ENCODE peak calls at places on chromosomes 4 and X, in five cellular contexts. I is BE2C, U is fibroblast of lung, D is cardiac muscle cell, G is heart right ventricle. Q is an unnamed sample.

GRCh38 chr4:189124791-189125190 is 815.9 kb upstream of the FRG1 start:
- DNase-seq in I (no peak), G (no peak), D (no peak), U (no peak), Q (no peak)

GRCh38 chr4:139873111-139873866 is 207.7 kb downstream of the MGST2 start:
- DNase-seq in U (no peak), I (no peak), G (no peak), D (no peak), Q (no peak)

GRCh38 chr4:48109413-48110263 is 24.4 kb downstream of the TXK start:
- DNase-seq in U (peak; percentile 56), I (no peak), G (no peak), D (peak; percentile 64), Q (peak; percentile 35)

GRCh38 chr4:175504316-175504715 is 307.7 kb downstream of the GPM6A start:
- DNase-seq in D (no peak), U (no peak), I (no peak), G (no peak), Q (no peak)

GRCh38 chrX:18892881-18893280 is 91.0 kb downstream of the PHKA2 start:
- DNase-seq in D (no peak), I (no peak), U (no peak), G (no peak), Q (no peak)

GRCh38 chr4:72218953-72219352 is 187.2 kb downstream of the NPFFR2 start:
- DNase-seq in I (no peak), D (no peak), G (no peak), U (no peak), Q (no peak)

GRCh38 chr4:111778543-111778942 is 366.7 kb upstream of the FAM241A start:
- DNase-seq in U (peak; percentile 2), D (peak; percentile 37), G (no peak), I (no peak), Q (peak; percentile 14)

GRCh38 chr4:79685542-79685941 is 277.5 kb upstream of the GK2 start:
- DNase-seq in G (no peak), U (no peak), D (no peak), I (no peak), Q (no peak)

GRCh38 chr4:92447265-92447905 is 143.6 kb downstream of the GRID2 start:
- DNase-seq in D (peak; percentile 15), U (peak; percentile 8), G (no peak), I (no peak), Q (no peak)

GRCh38 chr4:106208481-106209460 is 107.2 kb downstream of the TBCK start:
- DNase-seq in I (no peak), G (no peak), D (no peak), U (no peak), Q (peak; percentile 9)

GRCh38 chr4:165136529-165136928 is 23.9 kb upstream of the TMEM192 start:
- DNase-seq in U (no peak), I (no peak), G (no peak), D (no peak), Q (no peak)

GRCh38 chr4:95510145-95510544 is 38.6 kb downstream of the UNC5C start:
- DNase-seq in I (peak; percentile 21), G (no peak), D (peak; percentile 59), U (peak; percentile 59), Q (no peak)

GRCh38 chr4:34720563-34720962 is 1523.8 kb downstream of the ARAP2 start:
- DNase-seq in U (peak; percentile 77), D (peak; percentile 58), I (no peak), G (no peak), Q (no peak)

GRCh38 chr4:188439641-188440311 is 300.5 kb downstream of the TRIML1 start:
- DNase-seq in I (peak; percentile 67), D (peak; percentile 41), U (peak; percentile 14), G (peak; percentile 42), Q (no peak)

GRCh38 chrX:25275159-25275558 is 259.4 kb upstream of the ARX start:
- DNase-seq in D (no peak), U (no peak), I (peak; percentile 8), G (no peak), Q (no peak)

GRCh38 chr4:6556263-6556662 is 18.7 kb upstream of the MAN2B2 start:
- DNase-seq in G (no peak), U (no peak), I (no peak), D (no peak), Q (no peak)

GRCh38 chr4:101475246-101475645 is 127.9 kb upstream of the PPP3CA start:
- DNase-seq in D (no peak), I (no peak), U (no peak), G (no peak), Q (peak; percentile 74)

GRCh38 chrX:143437439-143437838 is 79.8 kb downstream of the SPANXN3 start:
- DNase-seq in G (no peak), U (no peak), I (no peak), D (peak; percentile 46), Q (no peak)

GRCh38 chr4:127196656-127197352 is 436.0 kb upstream of the INTU start:
- DNase-seq in D (no peak), U (no peak), I (no peak), G (peak; percentile 36), Q (no peak)

GRCh38 chrX:31981546-31982062 is 909.8 kb upstream of the FTHL17 start:
- DNase-seq in I (no peak), U (no peak), D (no peak), G (no peak), Q (no peak)

GRCh38 chr4:124304936-124305335 is 407.6 kb downstream of the ANKRD50 start:
- DNase-seq in D (no peak), I (no peak), U (peak; percentile 9), G (no peak), Q (no peak)

GRCh38 chrX:104833401-104833800 is 267.4 kb downstream of the IL1RAPL2 start:
- DNase-seq in U (peak; percentile 9), G (no peak), I (no peak), D (no peak), Q (no peak)
- H3K4me3 ChIP-seq in U (no peak overlapping the region), G (no peak overlapping the region), I (no peak overlapping the region), D (no peak overlapping the region), Q (no peak overlapping the region)

DNA sequence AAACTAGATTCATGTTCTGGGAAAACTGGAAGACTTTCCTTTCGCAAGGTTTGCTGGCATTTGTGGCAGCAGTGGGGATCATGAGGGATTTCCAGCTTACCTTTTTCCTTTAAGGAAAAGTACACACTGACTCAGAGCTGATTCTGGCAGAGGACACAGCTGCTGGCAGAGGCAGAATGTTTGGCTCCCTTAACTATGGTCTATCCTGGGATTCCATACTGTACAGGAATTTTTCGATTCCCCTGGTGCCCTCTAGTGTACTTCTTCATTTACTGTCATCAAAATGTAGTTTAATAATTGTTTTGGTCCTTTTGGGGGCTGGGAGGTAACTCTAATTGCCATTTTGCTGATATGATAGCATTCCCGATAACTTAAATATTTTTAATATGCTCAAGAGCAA is 152.7 kb downstream of the GABRG1 start:
- DNase-seq in U (no peak), G (no peak), D (no peak), I (no peak), Q (no peak)
- TF ChIP-seq CTCF in U (no peak), G (no peak), D (no peak), I (no peak), Q (no peak)

DNA sequence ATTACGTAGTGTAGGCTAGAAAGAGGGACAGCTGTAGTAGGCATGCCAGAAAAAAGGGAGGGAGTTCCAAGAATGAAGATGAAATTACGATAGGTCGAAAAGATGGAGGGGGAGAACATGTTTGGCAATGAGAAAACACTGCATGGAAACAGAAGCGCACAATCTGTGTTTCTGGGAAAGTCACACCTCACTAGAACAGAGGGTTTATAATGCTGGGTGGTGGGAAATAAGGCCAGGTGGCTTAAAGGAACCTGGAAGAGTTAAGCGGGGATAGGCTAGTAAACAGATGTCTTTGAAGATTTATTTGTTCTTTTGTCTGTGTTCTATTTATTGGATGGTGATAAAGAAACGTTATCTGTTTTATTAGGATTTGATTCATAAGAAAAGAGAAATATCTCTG is 29.1 kb downstream of the TRAPPC11 start:
- DNase-seq in D (no peak), U (no peak), G (no peak), I (no peak), Q (no peak)
- H3K36me3 ChIP-seq in D (peaks cover 52% of the 10 kb centered on the region), U (peaks cover 2% of the 10 kb centered on the region), G (peaks cover 100% of the 10 kb centered on the region), I (peaks cover 38% of the 10 kb centered on the region), Q (peaks cover 64% of the 10 kb centered on the region)

GRCh38 chrX:91435465-91435864 is 826 bp downstream of the PABPC5 start:
- DNase-seq in I (no peak), U (peak; percentile 13), D (no peak), G (no peak), Q (no peak)
- H3K4me3 ChIP-seq in I (no peak overlapping the region), U (peak overlapping the region; percentile 62), D (peak overlapping the region; percentile 47), G (peak overlapping the region; percentile 37), Q (no peak overlapping the region)

GRCh38 chr4:134773497-134774000 is 572.0 kb upstream of the PABPC4L start:
- DNase-seq in G (no peak), I (no peak), D (no peak), U (no peak), Q (no peak)

GRCh38 chr4:134780244-134780643 is 578.7 kb upstream of the PABPC4L start:
- DNase-seq in G (no peak), D (no peak), I (no peak), U (no peak), Q (no peak)

DNA sequence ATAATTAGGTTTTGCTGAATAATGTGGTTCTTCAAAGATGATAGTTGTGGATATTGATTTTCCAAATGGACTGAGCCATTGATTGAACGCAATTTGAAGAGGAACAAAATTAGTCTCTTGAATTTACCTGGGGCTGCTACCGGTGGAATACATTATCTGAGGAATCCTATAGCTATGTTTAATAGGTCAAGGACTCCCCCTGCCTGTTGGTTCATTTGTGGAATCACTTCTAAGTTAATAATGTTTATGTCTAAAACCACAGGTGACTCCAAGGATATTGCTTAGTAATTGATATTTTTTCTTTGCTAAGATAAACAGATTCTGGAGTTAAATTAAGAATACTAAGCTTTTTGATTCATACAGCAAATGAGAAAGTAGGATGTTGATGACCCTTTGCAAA is 576.0 kb upstream of the PABPC4L start:
- DNase-seq in I (peak; percentile 27), U (no peak), D (peak; percentile 49), G (no peak), Q (peak; percentile 20)
- TF ChIP-seq CTCF in I (peak; percentile 56), U (no peak), D (no peak), G (no peak), Q (no peak)

DNA sequence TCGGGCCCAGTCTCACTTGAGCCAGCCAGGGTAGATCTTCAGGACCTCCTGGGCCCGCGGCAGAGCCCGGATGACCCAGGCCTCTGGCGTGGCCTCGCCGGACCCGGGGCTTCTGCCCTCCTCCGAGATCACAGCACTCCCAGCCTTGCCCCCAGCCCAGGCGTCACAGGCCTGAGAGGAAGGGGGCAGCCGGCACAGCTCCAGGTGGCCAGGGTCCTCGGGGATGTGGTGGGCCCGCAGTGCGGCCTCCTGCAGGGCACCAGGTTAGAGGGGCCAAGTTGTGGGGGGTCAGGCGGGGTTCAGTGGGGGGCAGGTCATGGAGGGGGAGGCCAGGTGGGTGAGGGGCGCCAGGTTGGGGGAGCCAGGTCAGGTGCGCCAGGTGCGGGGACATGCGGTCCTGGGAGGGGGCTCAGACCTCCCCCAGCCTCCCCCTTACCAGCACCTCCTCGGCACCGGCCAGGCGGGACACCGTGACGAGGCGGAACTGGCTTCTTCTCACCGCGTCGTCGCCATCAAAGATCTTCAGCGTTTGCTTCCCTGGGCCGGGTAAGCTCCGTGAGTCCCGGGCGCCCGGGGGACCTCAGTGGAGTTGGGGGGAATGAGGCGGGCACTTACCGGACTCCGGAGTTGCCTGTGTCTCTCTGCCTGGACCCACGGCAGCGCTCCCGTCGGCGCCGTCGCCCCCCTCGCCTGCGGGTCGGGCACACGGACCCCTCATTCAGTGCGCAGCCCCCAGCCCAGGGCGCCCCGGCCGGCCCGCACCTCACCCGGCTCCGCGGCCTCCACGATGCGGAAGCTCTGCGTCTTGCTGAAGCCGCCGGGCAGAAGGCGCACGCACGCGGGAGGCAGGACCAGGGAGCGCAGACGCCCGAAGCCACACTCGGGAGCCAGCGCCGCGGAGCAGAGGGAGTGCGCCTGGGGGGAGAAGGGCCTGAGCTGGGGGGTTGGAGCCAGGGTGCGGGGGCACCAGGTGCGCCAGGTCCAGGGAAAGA is 6.0 kb downstream of the DGKQ start:
- DNase-seq in U (no peak), G (no peak), D (peak; percentile 38), I (peak; percentile 44), Q (no peak)
- H3K36me3 ChIP-seq in U (peaks cover 6% of the 10 kb centered on the region), G (peaks cover 39% of the 10 kb centered on the region), D (no peaks in the 10 kb centered on the region), I (no peaks in the 10 kb centered on the region), Q (no peaks in the 10 kb centered on the region)

GRCh38 chr4:13657016-13657415 is 29.5 kb upstream of the BOD1L1 start:
- DNase-seq in G (no peak), I (no peak), U (no peak), D (no peak), Q (no peak)
- H3K4me3 ChIP-seq in G (no peak overlapping the region), I (peak overlapping the region; percentile 43), U (peak overlapping the region; percentile 45), D (no peak overlapping the region), Q (no peak overlapping the region)